ENCODE peak calls at places on chromosomes 4 and X, in eight cellular contexts. X is mucosa of descending colon, H is SK-N-SH, K is PC-3, Y is breast epithelium, N is heart left ventricle, S is BJ, O is GM12878. T is an unnamed sample.

GRCh38 chrX:9897761-9898161 is 69.4 kb upstream of the CLDN34 start:
- DNase-seq in X (no peak), H (no peak), K (no peak), Y (no peak), N (no peak), S (peak; percentile 93), O (no peak), T (no peak)

GRCh38 chr4:184680698-184681097 is 31.2 kb downstream of the PRIMPOL start:
- DNase-seq in X (no peak), H (no peak), K (no peak), Y (no peak), N (no peak), S (no peak), O (no peak), T (no peak)

GRCh38 chrX:2967998-2968909 is 38.1 kb upstream of the ARSH start:
- DNase-seq in X (peak; percentile 31), H (no peak), K (peak; percentile 50), Y (peak; percentile 35), N (no peak), S (no peak), O (no peak), T (no peak)

GRCh38 chrX:53374222-53374820 is 48.1 kb downstream of the SMC1A start:
- DNase-seq in X (no peak), H (no peak), K (no peak), Y (no peak), N (no peak), S (no peak), O (no peak), T (no peak)

GRCh38 chr4:170003071-170004070 is 22.8 kb downstream of the MFAP3L start:
- DNase-seq in X (no peak), H (no peak), K (no peak), Y (no peak), N (no peak), S (no peak), O (no peak), T (no peak)

GRCh38 chr4:113979973-113980615 is 647 bp upstream of the ARSJ start:
- DNase-seq in X (no peak), H (no peak), K (peak; percentile 38), Y (no peak), N (no peak), S (no peak), O (no peak), T (no peak)

GRCh38 chrX:15939737-15940136 is 85.1 kb upstream of the AP1S2 start:
- DNase-seq in X (no peak), H (no peak), K (no peak), Y (no peak), N (no peak), S (no peak), O (no peak), T (no peak)

GRCh38 chr4:2070421-2071251 is 11.5 kb downstream of the NAT8L start:
- DNase-seq in X (peak; percentile 6), H (peak; percentile 37), K (no peak), Y (no peak), N (peak; percentile 18), S (no peak), O (no peak), T (no peak)

GRCh38 chrX:68428431-68428830 is 4.9 kb downstream of the OPHN1 start:
- DNase-seq in X (no peak), H (no peak), K (peak; percentile 80), Y (no peak), N (no peak), S (no peak), O (no peak), T (no peak)

GRCh38 chr4:7955393-7955792 is 15.7 kb upstream of the AFAP1 start:
- DNase-seq in X (no peak), H (no peak), K (no peak), Y (no peak), N (no peak), S (no peak), O (no peak), T (no peak)

GRCh38 chr4:182190306-182190705 is 52.9 kb upstream of the TENM3 start:
- DNase-seq in X (no peak), H (no peak), K (no peak), Y (no peak), N (no peak), S (no peak), O (no peak), T (no peak)

GRCh38 chr4:26058537-26058936 is 144.5 kb downstream of the SMIM20 start:
- DNase-seq in X (no peak), H (peak; percentile 69), K (no peak), Y (peak; percentile 46), N (no peak), S (no peak), O (peak; percentile 32), T (peak; percentile 84)

GRCh38 chr4:36737691-36738090 is 456.3 kb downstream of the DTHD1 start:
- DNase-seq in X (no peak), H (no peak), K (no peak), Y (no peak), N (no peak), S (no peak), O (no peak), T (no peak)

GRCh38 chrX:17860179-17860780 is 818 bp downstream of the RAI2 start:
- DNase-seq in X (peak; percentile 28), H (peak; percentile 54), K (no peak), Y (no peak), N (no peak), S (no peak), O (no peak), T (peak; percentile 65)

GRCh38 chrX:17860811-17861495 is at the start of gene RAI2:
- DNase-seq in X (peak; percentile 38), H (peak; percentile 75), K (no peak), Y (no peak), N (peak; percentile 51), S (no peak), O (no peak), T (peak; percentile 76)

GRCh38 chrX:17854521-17854920 is 6.6 kb downstream of the RAI2 start:
- DNase-seq in X (no peak), H (no peak), K (no peak), Y (no peak), N (no peak), S (no peak), O (no peak), T (no peak)

GRCh38 chrX:17861496-17862011 is 456 bp upstream of the RAI2 start:
- DNase-seq in X (no peak), H (no peak), K (no peak), Y (no peak), N (no peak), S (no peak), O (no peak), T (no peak)

DNA sequence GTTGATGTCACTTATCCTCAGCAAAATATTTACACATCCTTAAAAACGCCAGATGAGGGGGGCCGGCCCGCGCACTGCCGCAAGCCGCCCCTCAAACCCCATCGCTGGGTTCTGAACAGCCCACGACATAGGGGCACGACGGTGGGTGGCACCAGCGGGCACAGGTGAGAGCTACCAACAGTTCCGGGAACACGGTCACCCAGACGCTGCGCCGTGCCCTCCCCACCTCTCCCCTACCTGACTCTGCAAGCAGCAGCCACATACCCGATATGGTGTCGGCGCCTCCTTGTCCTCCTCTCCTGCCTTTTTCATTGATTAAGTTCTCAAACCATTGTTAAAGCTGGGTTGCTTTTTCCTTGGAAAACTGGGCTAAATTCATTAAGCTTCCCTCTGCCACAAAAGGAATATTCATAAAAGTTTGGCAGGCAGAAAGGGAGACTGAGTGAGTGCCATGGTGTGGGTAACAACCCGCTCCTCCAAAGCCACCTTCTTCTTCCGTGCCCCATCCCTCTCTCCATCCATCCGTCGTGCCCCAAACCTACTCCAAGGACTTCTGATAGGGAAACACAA is 1.4 kb downstream of the RAI2 start:
- DNase-seq in X (peak; percentile 46), H (peak; percentile 40), K (no peak), Y (peak; percentile 23), N (no peak), S (no peak), O (no peak), T (peak; percentile 51)
- H3K4me3 ChIP-seq in X (no peak overlapping the region), H (peak overlapping the region; percentile 43), K (peak overlapping the region; percentile 74), Y (peak overlapping the region; percentile 66), N (peak overlapping the region; percentile 61), S (no peak overlapping the region), O (no peak overlapping the region), T (peak overlapping the region; percentile 34)

DNA sequence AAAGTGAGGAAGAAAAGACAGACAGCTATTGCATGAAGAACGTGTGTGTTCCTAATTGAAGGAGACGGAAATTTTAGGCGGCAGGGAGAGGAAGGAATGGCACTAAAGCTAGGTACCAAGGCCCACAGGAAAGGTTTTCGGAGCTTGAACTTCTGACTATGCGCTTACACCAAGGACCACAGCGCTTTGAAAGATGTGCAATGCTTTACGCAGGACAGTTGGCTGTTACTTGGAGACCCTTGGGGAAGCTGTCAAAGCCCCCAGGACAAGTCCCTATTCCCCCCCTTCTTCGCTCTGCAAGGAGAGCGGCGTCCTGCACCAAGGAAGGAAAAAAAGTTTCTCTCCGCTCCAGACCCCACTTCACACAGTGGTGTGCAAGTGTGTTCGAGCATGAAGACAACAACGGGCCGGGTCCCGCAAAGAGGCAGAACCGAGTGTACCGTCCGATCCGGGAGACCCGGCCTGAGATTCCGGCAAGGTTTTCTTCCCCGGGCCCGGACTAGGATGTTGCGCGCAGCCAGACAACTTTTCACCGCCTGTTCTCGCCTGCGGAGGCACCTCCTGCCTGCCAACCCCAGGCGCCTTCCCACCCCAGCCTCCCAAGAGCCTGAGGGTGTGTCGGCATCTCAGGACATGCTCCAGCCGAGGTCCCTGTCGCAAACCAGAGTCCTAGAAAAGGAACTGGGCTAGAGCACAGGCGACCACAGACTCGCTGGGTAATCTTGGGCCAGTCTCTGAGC is 888 bp downstream of the KDR start:
- DNase-seq in X (no peak), H (no peak), K (no peak), Y (no peak), N (peak; percentile 25), S (no peak), O (no peak), T (no peak)
- H3K4me3 ChIP-seq in X (no peak overlapping the region), H (no peak overlapping the region), K (peak overlapping the region; percentile 69), Y (peak overlapping the region; percentile 58), N (peak overlapping the region; percentile 45), S (no peak overlapping the region), O (no peak overlapping the region), T (peak overlapping the region; percentile 9)

DNA sequence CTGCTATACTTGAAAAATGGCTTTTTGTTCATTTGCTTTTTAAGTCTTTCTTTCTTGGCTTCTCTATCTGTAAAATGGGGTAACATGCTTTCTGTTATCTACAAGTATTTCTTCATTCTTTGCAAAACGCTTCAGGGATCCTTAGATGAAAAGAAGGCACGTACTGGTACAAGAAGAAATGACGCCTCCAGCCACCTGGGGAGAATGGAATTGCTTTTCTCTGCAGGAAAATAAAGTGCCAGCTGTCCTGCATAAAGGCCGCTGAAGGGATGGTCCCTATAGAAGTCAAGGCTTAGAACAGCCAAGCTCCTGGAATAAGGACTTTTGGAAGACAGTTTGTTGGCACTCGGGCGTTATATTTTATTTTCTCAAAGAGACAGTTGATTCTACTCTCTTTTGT is 210.8 kb upstream of the RASGEF1B start:
- DNase-seq in X (no peak), H (no peak), K (no peak), Y (no peak), N (no peak), S (no peak), O (no peak), T (no peak)
- H3K4me3 ChIP-seq in X (no peak overlapping the region), H (no peak overlapping the region), K (no peak overlapping the region), Y (no peak overlapping the region), N (no peak overlapping the region), S (no peak overlapping the region), O (no peak overlapping the region), T (no peak overlapping the region)

GRCh38 chr4:177713454-177713853 is 271.2 kb upstream of the AGA start:
- DNase-seq in X (no peak), H (no peak), K (no peak), Y (no peak), N (no peak), S (no peak), O (no peak), T (no peak)

GRCh38 chr4:177717407-177717806 is 275.2 kb upstream of the AGA start:
- DNase-seq in X (no peak), H (no peak), K (no peak), Y (no peak), N (no peak), S (no peak), O (no peak), T (no peak)

GRCh38 chr4:177718514-177718913 is 276.3 kb upstream of the AGA start:
- DNase-seq in X (no peak), H (no peak), K (peak; percentile 34), Y (no peak), N (no peak), S (no peak), O (no peak), T (no peak)
- H3K4me3 ChIP-seq in X (no peak overlapping the region), H (no peak overlapping the region), K (no peak overlapping the region), Y (no peak overlapping the region), N (no peak overlapping the region), S (no peak overlapping the region), O (no peak overlapping the region), T (no peak overlapping the region)